ENCODE peak calls at places on chromosomes 5 and 9, in ten cellular contexts. R is AG04450; B is RWPE1; Y is sigmoid colon; T is dorsolateral prefrontal cortex; O is A549; P is CD4-positive, CD25-positive, alpha-beta regulatory T cell; Q is cardiac muscle cell; L is pancreas; J is uterus. C is an unnamed sample.

GRCh38 chr9:80699551-80699998 is 989.8 kb downstream of the TLE1 start:
- DNase-seq in R (peak; percentile 26), B (peak; percentile 65), Y (no peak), T (no peak), O (no peak), P (no peak), Q (peak; percentile 7), L (peak; percentile 14), J (no peak), C (no peak)

GRCh38 chr5:120419110-120419509 is 45.0 kb upstream of the PRR16 start:
- DNase-seq in R (no peak), B (no peak), Y (no peak), T (no peak), O (no peak), P (no peak), Q (no peak), L (no peak), J (no peak), C (no peak)

GRCh38 chr9:109880276-109881169 is 100.5 kb downstream of the PALM2AKAP2 start:
- DNase-seq in R (no peak), B (peak; percentile 65), Y (no peak), T (no peak), O (peak; percentile 66), P (no peak), Q (no peak), L (no peak), J (no peak), C (no peak)

GRCh38 chr5:95043648-95044047 is 241.2 kb downstream of the MCTP1 start:
- DNase-seq in R (no peak), B (no peak), Y (no peak), T (no peak), O (no peak), P (no peak), Q (no peak), L (no peak), J (no peak), C (no peak)

GRCh38 chr9:34714007-34714406 is 4.1 kb upstream of the CCL21 start:
- DNase-seq in R (no peak), B (no peak), Y (no peak), T (no peak), O (no peak), P (no peak), Q (no peak), L (no peak), J (no peak), C (no peak)

GRCh38 chr5:31963358-31963757 is 210.8 kb downstream of the GOLPH3 start:
- DNase-seq in R (no peak), B (no peak), Y (peak; percentile 67), T (no peak), O (no peak), P (no peak), Q (no peak), L (no peak), J (peak; percentile 88), C (no peak)

GRCh38 chr5:175521313-175521833 is 43.0 kb downstream of the SFXN1 start:
- DNase-seq in R (no peak), B (no peak), Y (no peak), T (no peak), O (no peak), P (no peak), Q (no peak), L (no peak), J (no peak), C (no peak)

GRCh38 chr5:115418788-115419187 is 122.3 kb upstream of the CCDC112 start:
- DNase-seq in R (no peak), B (no peak), Y (no peak), T (no peak), O (no peak), P (no peak), Q (no peak), L (no peak), J (no peak), C (no peak)

GRCh38 chr5:5409151-5409810 is 13.2 kb upstream of the ICE1 start:
- DNase-seq in R (no peak), B (no peak), Y (no peak), T (no peak), O (no peak), P (no peak), Q (no peak), L (no peak), J (no peak), C (no peak)

GRCh38 chr5:143060018-143060417 is 289.8 kb downstream of the ARHGAP26 start:
- DNase-seq in R (no peak), B (no peak), Y (no peak), T (no peak), O (no peak), P (no peak), Q (no peak), L (no peak), J (no peak), C (no peak)

GRCh38 chr5:14721990-14722656 is 57.6 kb downstream of the OTULIN start:
- DNase-seq in R (no peak), B (no peak), Y (no peak), T (no peak), O (no peak), P (no peak), Q (no peak), L (no peak), J (no peak), C (no peak)

GRCh38 chr5:4941957-4942830 is 197.9 kb upstream of the ADAMTS16 start:
- DNase-seq in R (no peak), B (peak; percentile 28), Y (no peak), T (no peak), O (peak; percentile 28), P (no peak), Q (peak; percentile 23), L (no peak), J (no peak), C (no peak)

GRCh38 chr9:85700330-85700729 is 41.4 kb downstream of the AGTPBP1 start:
- DNase-seq in R (no peak), B (no peak), Y (no peak), T (no peak), O (no peak), P (no peak), Q (no peak), L (no peak), J (no peak), C (no peak)

GRCh38 chr9:131668057-131668438 is 71.8 kb downstream of the RAPGEF1 start:
- DNase-seq in R (no peak), B (no peak), Y (no peak), T (no peak), O (no peak), P (no peak), Q (no peak), L (no peak), J (no peak), C (no peak)

GRCh38 chr5:3194141-3194540 is 401.5 kb upstream of the IRX1 start:
- DNase-seq in R (no peak), B (no peak), Y (no peak), T (no peak), O (no peak), P (no peak), Q (no peak), L (no peak), J (no peak), C (no peak)

GRCh38 chr9:113822315-113822714 is 53.8 kb upstream of the ZNF618 start:
- DNase-seq in R (no peak), B (no peak), Y (no peak), T (no peak), O (no peak), P (no peak), Q (no peak), L (no peak), J (no peak), C (no peak)

GRCh38 chr9:113817171-113817570 is 58.9 kb upstream of the ZNF618 start:
- DNase-seq in R (no peak), B (no peak), Y (no peak), T (no peak), O (no peak), P (no peak), Q (no peak), L (no peak), J (no peak), C (no peak)

GRCh38 chr9:113823421-113823820 is 52.7 kb upstream of the ZNF618 start:
- DNase-seq in R (no peak), B (no peak), Y (no peak), T (no peak), O (no peak), P (no peak), Q (no peak), L (no peak), J (no peak), C (no peak)

GRCh38 chr9:113818391-113818790 is 57.7 kb upstream of the ZNF618 start:
- DNase-seq in R (no peak), B (no peak), Y (no peak), T (no peak), O (no peak), P (no peak), Q (no peak), L (no peak), J (no peak), C (no peak)
- H3K27ac ChIP-seq in R (no peak overlapping the region), B (no peak overlapping the region), Y (no peak overlapping the region), T (no peak overlapping the region), O (no peak overlapping the region), P (no peak overlapping the region), Q (no peak overlapping the region), L (no peak overlapping the region), J (no peak overlapping the region), C (no peak overlapping the region)

DNA sequence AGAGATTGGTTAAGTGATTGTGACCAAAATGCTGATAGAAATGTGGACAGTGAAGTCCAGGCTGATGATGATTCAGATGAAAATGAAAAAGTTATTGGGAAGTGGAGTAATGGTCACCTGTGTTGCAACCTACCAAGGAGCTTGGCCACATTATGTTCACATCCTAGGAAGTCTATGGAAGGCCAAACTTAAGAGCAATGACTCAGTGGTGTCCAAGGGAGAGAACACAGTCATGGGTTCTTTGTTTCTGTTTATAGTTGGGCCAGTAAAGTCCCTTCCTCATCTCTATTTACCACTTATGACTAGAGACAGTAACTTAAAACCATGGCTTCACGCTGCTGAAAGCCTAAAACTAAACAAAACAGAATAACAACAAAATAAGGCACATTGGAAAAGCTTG is 555.3 kb upstream of the DAB2 start:
- DNase-seq in R (no peak), B (no peak), Y (no peak), T (no peak), O (no peak), P (no peak), Q (no peak), L (no peak), J (no peak), C (no peak)
- H3K27ac ChIP-seq in R (no peak overlapping the region), B (no peak overlapping the region), Y (no peak overlapping the region), T (no peak overlapping the region), O (no peak overlapping the region), P (no peak overlapping the region), Q (no peak overlapping the region), L (no peak overlapping the region), J (no peak overlapping the region), C (no peak overlapping the region)

DNA sequence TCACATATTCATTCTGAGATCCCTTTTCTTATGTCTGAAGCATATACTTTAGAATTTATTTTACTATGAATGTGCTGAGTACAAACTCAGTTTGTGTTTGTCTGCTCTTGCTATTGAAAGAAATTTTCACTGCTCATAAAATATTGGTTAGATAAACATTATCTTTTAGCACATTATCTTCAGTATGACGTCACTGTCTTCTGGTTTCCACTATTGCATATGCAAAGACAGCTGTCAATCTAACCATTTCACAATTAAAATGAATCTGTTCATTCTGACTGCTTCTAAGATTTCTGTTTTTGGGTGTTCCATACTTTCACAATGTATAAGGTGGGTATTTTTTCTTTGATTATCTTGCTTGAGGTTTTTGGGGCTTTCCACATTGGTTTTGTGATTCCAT is 526.2 kb upstream of the CDH6 start:
- DNase-seq in R (no peak), B (no peak), Y (no peak), T (no peak), O (no peak), P (no peak), Q (no peak), L (no peak), J (no peak), C (no peak)
- H3K27ac ChIP-seq in R (no peak overlapping the region), B (no peak overlapping the region), Y (no peak overlapping the region), T (no peak overlapping the region), O (no peak overlapping the region), P (no peak overlapping the region), Q (no peak overlapping the region), L (no peak overlapping the region), J (no peak overlapping the region), C (no peak overlapping the region)

GRCh38 chr5:62742214-62742613 is 163.6 kb downstream of the LRRC70 start:
- DNase-seq in R (no peak), B (no peak), Y (no peak), T (no peak), O (no peak), P (no peak), Q (no peak), L (no peak), J (no peak), C (no peak)
- H3K27ac ChIP-seq in R (no peak overlapping the region), B (no peak overlapping the region), Y (no peak overlapping the region), T (no peak overlapping the region), O (peak overlapping the region; percentile 11), P (no peak overlapping the region), Q (no peak overlapping the region), L (no peak overlapping the region), J (no peak overlapping the region), C (no peak overlapping the region)